ENCODE peak calls at places on chromosome 16, in six cellular contexts. V is psoas muscle, J is transverse colon, U is RWPE1, B is epithelial cell of esophagus, K is GM20000. Z is an unnamed sample.

GRCh38 chr16:5328546-5328945 is 231.0 kb upstream of the EEF2KMT start:
- DNase-seq in U (no peak), B (no peak), K (no peak), J (no peak), V (no peak), Z (no peak)

GRCh38 chr16:55471448-55472097 is 7.4 kb upstream of the MMP2 start:
- DNase-seq in B (peak; percentile 83), V (no peak), U (peak; percentile 52), K (no peak), J (no peak), Z (peak; percentile 10)

GRCh38 chr16:1642753-1643152 is 30.6 kb downstream of the CRAMP1 start:
- DNase-seq in U (no peak), B (no peak), V (no peak), K (no peak), J (no peak), Z (no peak)

GRCh38 chr16:74297296-74297665 is 667 bp downstream of the PSMD7 start:
- DNase-seq in U (peak; percentile 36), V (peak; percentile 19), K (peak; percentile 41), J (peak; percentile 18), B (peak; percentile 31), Z (peak; percentile 71)

GRCh38 chr16:57882797-57883196 is 80.5 kb upstream of the KIFC3 start:
- DNase-seq in U (no peak), K (peak; percentile 19), V (no peak), J (no peak), B (no peak), Z (no peak)

GRCh38 chr16:3842994-3843393 is 37.5 kb downstream of the CREBBP start:
- DNase-seq in B (peak; percentile 49), K (no peak), U (no peak), J (no peak), V (peak; percentile 44), Z (no peak)

GRCh38 chr16:62741692-62742091 is 705.5 kb upstream of the CDH8 start:
- DNase-seq in B (no peak), U (no peak), J (no peak), V (no peak), K (no peak), Z (no peak)

GRCh38 chr16:82671743-82672142 is 45.0 kb downstream of the CDH13 start:
- DNase-seq in V (no peak), K (no peak), J (peak; percentile 17), B (no peak), U (no peak), Z (peak; percentile 63)

GRCh38 chr16:87524407-87524806 is 31.6 kb upstream of the ZCCHC14 start:
- DNase-seq in U (no peak), B (no peak), V (no peak), K (no peak), J (no peak), Z (no peak)

GRCh38 chr16:66705790-66706505 is 9.4 kb upstream of the CMTM4 start:
- DNase-seq in K (no peak), B (no peak), J (peak; percentile 80), V (peak; percentile 53), U (no peak), Z (no peak)

GRCh38 chr16:2955779-2956565 is 8.1 kb upstream of the KREMEN2 start:
- DNase-seq in K (no peak), U (no peak), J (no peak), V (no peak), B (no peak), Z (no peak)

GRCh38 chr16:53837421-53837820 is 133.5 kb downstream of the FTO start:
- DNase-seq in B (no peak), J (no peak), V (no peak), U (no peak), K (no peak), Z (no peak)

GRCh38 chr16:54052271-54052670 is 234.3 kb downstream of the IRX3 start:
- DNase-seq in K (no peak), V (no peak), U (no peak), B (no peak), J (no peak), Z (no peak)

GRCh38 chr16:23867566-23867965 is 31.8 kb downstream of the PRKCB start:
- DNase-seq in V (no peak), J (no peak), U (no peak), K (no peak), B (no peak), Z (no peak)

GRCh38 chr16:89921699-89922476 is 1.3 kb upstream of the TUBB3 start:
- DNase-seq in V (peak; percentile 83), K (no peak), B (peak; percentile 91), U (peak; percentile 90), J (peak; percentile 59), Z (peak; percentile 54)

GRCh38 chr16:17211797-17212196 is 259.0 kb downstream of the XYLT1 start:
- DNase-seq in V (no peak), U (no peak), J (no peak), B (no peak), K (no peak), Z (peak; percentile 68)

GRCh38 chr16:6345090-6345489 is 987.6 kb upstream of the RBFOX1 start:
- DNase-seq in J (no peak), K (no peak), V (no peak), B (no peak), U (no peak), Z (no peak)
- TF ChIP-seq CTCF in J (no peak), K (no peak), V (no peak), B (no peak), U (no peak), Z (no peak)

GRCh38 chr16:68070811-68071546 is 14.2 kb upstream of the NFATC3 start:
- DNase-seq in V (no peak), K (peak; percentile 54), U (no peak), J (no peak), B (peak; percentile 23), Z (peak; percentile 45)
- TF ChIP-seq CTCF in V (no peak), K (no peak), U (no peak), J (no peak), B (no peak), Z (no peak)

GRCh38 chr16:84049403-84050060 is 6.9 kb upstream of the SLC38A8 start:
- DNase-seq in K (no peak), B (no peak), U (no peak), V (no peak), J (no peak), Z (no peak)

GRCh38 chr16:84048871-84049270 is 6.3 kb upstream of the SLC38A8 start:
- DNase-seq in B (no peak), J (no peak), K (no peak), V (no peak), U (no peak), Z (no peak)

GRCh38 chr16:84047206-84047605 is 4.6 kb upstream of the SLC38A8 start:
- DNase-seq in J (no peak), U (no peak), K (no peak), B (no peak), V (no peak), Z (no peak)

GRCh38 chr16:84047626-84048025 is 5.0 kb upstream of the SLC38A8 start:
- DNase-seq in K (no peak), J (no peak), V (no peak), U (no peak), B (no peak), Z (no peak)

DNA sequence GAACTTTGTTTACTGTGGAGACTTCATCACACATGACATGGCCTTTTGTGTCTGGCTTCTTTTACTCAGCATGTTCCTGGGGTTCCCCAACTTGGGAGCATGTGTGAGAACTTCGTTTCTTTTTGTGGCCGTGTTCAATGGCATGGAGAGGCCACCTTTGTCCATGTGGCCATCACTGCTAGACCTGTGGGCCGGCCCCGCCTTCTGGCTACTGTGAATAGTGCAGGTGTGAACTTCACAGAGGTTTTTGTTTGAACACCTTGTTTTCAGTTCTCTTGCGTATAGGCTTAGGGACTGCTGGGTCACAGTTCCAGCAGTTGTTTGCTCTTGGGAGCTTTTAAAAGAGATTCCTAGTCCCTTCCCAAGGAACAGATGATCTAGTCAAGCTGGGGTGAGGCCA is 5.7 kb upstream of the SLC38A8 start:
- DNase-seq in B (peak; percentile 29), J (no peak), U (no peak), V (no peak), K (no peak), Z (peak; percentile 11)
- TF ChIP-seq CTCF in B (peak; percentile 60), J (no peak), U (no peak), V (no peak), K (no peak), Z (no peak)

GRCh38 chr16:28923231-28923587 is 1.8 kb downstream of the RABEP2 start:
- DNase-seq in U (no peak), B (no peak), K (no peak), V (no peak), J (no peak), Z (no peak)

GRCh38 chr16:28925386-28926228 is 569 bp upstream of the RABEP2 start:
- DNase-seq in U (peak; percentile 60), K (peak; percentile 77), B (peak; percentile 81), J (peak; percentile 76), V (peak; percentile 85), Z (peak; percentile 94)

GRCh38 chr16:28924762-28925385 is at the start of gene RABEP2:
- DNase-seq in V (peak; percentile 94), U (peak; percentile 99), K (peak; percentile 99), B (peak; percentile 99), J (peak; percentile 99), Z (peak; percentile 96)

GRCh38 chr16:28923652-28924398 is 1.2 kb downstream of the RABEP2 start:
- DNase-seq in J (peak; percentile 69), U (no peak), K (peak; percentile 78), V (no peak), B (peak; percentile 31), Z (no peak)

DNA sequence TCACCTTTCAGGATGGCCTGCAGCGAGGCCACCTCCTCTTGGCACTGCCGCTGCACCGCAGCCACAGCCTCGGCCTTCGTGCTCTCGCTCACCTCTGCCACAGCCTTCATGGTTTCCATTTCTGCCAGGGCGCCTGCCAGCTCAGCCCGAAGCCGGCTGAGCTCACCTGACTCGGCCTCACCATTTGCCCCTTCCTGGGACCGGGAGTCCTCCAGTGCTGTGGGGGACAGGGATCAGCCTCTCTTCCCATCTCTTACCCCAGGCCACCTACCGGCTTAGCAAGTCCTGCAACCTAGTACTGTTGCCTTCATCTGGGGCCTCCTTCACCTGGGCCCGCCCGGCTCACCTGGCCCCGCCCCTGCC is 658 bp downstream of the RABEP2 start:
- DNase-seq in U (no peak), V (no peak), J (peak; percentile 47), K (no peak), B (no peak), Z (no peak)
- TF ChIP-seq CTCF in U (no peak), V (no peak), J (peak; percentile 19), K (no peak), B (peak; percentile 57), Z (no peak)

DNA sequence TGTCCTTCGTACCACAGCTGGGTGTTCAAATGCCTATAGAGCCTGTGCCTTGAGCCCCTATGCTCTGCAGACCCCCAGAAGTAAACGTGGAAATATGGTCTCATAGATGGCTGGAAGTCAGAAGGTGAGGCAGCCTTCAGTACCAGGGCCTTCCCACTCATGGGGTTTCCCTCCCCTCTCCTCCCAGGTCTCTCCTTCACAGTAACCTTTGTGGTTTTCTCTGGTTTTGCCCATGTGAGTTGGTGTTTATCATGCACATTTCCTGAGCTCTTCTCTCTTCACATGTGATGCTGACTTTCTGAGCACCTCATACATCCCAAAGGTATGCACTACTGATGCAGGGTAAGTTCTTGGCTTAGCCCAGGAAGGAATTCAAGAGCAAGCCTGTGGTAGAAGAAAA is 35.4 kb downstream of the TMEM114 start:
- DNase-seq in J (no peak), K (no peak), B (no peak), U (no peak), V (no peak), Z (no peak)
- TF ChIP-seq CTCF in J (no peak), K (no peak), B (no peak), U (no peak), V (no peak), Z (no peak)